ENCODE peak calls at places on chromosomes 4 and X, in six cellular contexts. B is A549; O is ovary; P is adipocyte; U is CD8-positive, alpha-beta memory T cell; D is cardiac muscle cell. F is an unnamed sample.

GRCh38 chrX:53940180-53940579 is 104.1 kb downstream of the PHF8 start:
- DNase-seq in B (no peak), O (no peak), P (no peak), U (no peak), D (no peak), F (no peak)

GRCh38 chrX:54865208-54865607 is 55.4 kb upstream of the TRO start:
- DNase-seq in B (no peak), O (no peak), P (no peak), U (no peak), D (no peak), F (no peak)

GRCh38 chr4:4574792-4575191 is 32.9 kb upstream of the STX18 start:
- DNase-seq in B (peak; percentile 48), O (peak; percentile 82), P (peak; percentile 54), U (peak; percentile 21), D (no peak), F (peak; percentile 65)

GRCh38 chrX:136497556-136498048 is at the start of gene HTATSF1:
- DNase-seq in B (no peak), O (no peak), P (no peak), U (no peak), D (peak; percentile 22), F (peak; percentile 40)

GRCh38 chr4:39285111-39285795 is 80.9 kb downstream of the RFC1 start:
- DNase-seq in B (no peak), O (no peak), P (no peak), U (no peak), D (no peak), F (no peak)

GRCh38 chr4:185473247-185473646 is 1.7 kb upstream of the CCDC110 start:
- DNase-seq in B (no peak), O (no peak), P (no peak), U (no peak), D (no peak), F (no peak)

GRCh38 chr4:142334931-142335330 is 511.2 kb downstream of the INPP4B start:
- DNase-seq in B (no peak), O (no peak), P (no peak), U (no peak), D (no peak), F (no peak)

GRCh38 chrX:9700555-9700954 is 65.1 kb downstream of the GPR143 start:
- DNase-seq in B (no peak), O (no peak), P (no peak), U (no peak), D (peak; percentile 21), F (no peak)

GRCh38 chr4:128322986-128323385 is 35.4 kb upstream of the PGRMC2 start:
- DNase-seq in B (peak; percentile 75), O (no peak), P (peak; percentile 42), U (no peak), D (no peak), F (no peak)

GRCh38 chr4:152668338-152668964 is 11.3 kb downstream of the TMEM154 start:
- DNase-seq in B (no peak), O (no peak), P (no peak), U (no peak), D (no peak), F (no peak)

GRCh38 chr4:152676052-152676854 is 3.5 kb downstream of the TMEM154 start:
- DNase-seq in B (no peak), O (no peak), P (no peak), U (no peak), D (no peak), F (no peak)

GRCh38 chr4:152674359-152674758 is 5.4 kb downstream of the TMEM154 start:
- DNase-seq in B (no peak), O (no peak), P (no peak), U (no peak), D (no peak), F (no peak)

GRCh38 chr4:152672403-152673092 is 7.2 kb downstream of the TMEM154 start:
- DNase-seq in B (no peak), O (no peak), P (no peak), U (no peak), D (no peak), F (no peak)

GRCh38 chr4:152673489-152673888 is 6.3 kb downstream of the TMEM154 start:
- DNase-seq in B (no peak), O (no peak), P (no peak), U (no peak), D (no peak), F (no peak)
- H3K9me3 ChIP-seq in B (no peaks in the 10 kb centered on the region), O (no peaks in the 10 kb centered on the region), P (no peaks in the 10 kb centered on the region), U (no peaks in the 10 kb centered on the region), D (no peaks in the 10 kb centered on the region), F (no peaks in the 10 kb centered on the region)

GRCh38 chrX:68683580-68683979 is 36.1 kb downstream of the STARD8 start:
- DNase-seq in B (no peak), O (no peak), P (no peak), U (no peak), D (no peak), F (no peak)

GRCh38 chrX:68682790-68683189 is 35.3 kb downstream of the STARD8 start:
- DNase-seq in B (no peak), O (no peak), P (no peak), U (no peak), D (no peak), F (no peak)

GRCh38 chrX:68685722-68686683 is 38.5 kb downstream of the STARD8 start:
- DNase-seq in B (peak; percentile 50), O (peak; percentile 32), P (no peak), U (no peak), D (peak; percentile 19), F (no peak)

GRCh38 chrX:68684919-68685304 is 37.4 kb downstream of the STARD8 start:
- DNase-seq in B (no peak), O (no peak), P (no peak), U (no peak), D (no peak), F (no peak)

DNA sequence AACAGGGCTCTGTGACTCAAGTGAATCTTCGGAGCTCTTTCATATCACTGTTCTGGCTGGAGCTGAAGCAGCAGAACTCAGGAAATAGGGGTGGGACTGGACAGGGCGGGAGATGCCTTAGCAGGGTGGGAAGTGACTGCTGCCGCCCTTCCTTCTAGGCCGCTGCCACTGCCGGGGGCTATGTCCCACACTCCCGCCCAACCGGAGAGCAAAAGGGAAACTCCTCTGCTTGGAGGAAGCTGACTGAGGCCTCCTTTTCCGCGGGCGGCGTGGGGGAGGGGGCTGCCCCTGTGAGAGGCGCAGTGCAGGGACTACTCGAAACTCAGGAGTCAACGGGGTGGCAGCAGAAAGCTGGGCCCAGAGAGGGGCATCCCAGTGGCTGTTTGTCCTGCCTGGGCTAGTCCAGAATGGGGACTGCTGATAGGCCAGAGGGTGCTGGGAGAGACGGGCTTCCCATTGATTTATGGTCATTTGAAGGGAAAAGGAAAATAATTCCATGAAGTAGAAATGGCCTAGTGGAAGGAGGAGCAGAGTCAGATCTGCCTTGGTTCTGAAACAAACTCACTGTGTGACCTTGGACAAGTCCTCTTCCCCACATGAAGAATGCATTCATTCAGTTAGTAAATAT is 36.9 kb downstream of the STARD8 start:
- DNase-seq in B (no peak), O (peak; percentile 21), P (no peak), U (no peak), D (no peak), F (peak; percentile 49)
- H3K4me1 ChIP-seq in B (peaks cover 7% of the 10 kb centered on the region), O (no peaks in the 10 kb centered on the region), P (peaks cover 10% of the 10 kb centered on the region), U (no peaks in the 10 kb centered on the region), D (no peaks in the 10 kb centered on the region), F (no peaks in the 10 kb centered on the region)

GRCh38 chr4:1252928-1253492 is 4.1 kb upstream of the CTBP1 start:
- DNase-seq in B (no peak), O (no peak), P (no peak), U (no peak), D (no peak), F (no peak)
- H3K9me3 ChIP-seq in B (peaks cover 58% of the 10 kb centered on the region), O (no peaks in the 10 kb centered on the region), P (peaks cover 31% of the 10 kb centered on the region), U (no peaks in the 10 kb centered on the region), D (no peaks in the 10 kb centered on the region), F (no peaks in the 10 kb centered on the region)

DNA sequence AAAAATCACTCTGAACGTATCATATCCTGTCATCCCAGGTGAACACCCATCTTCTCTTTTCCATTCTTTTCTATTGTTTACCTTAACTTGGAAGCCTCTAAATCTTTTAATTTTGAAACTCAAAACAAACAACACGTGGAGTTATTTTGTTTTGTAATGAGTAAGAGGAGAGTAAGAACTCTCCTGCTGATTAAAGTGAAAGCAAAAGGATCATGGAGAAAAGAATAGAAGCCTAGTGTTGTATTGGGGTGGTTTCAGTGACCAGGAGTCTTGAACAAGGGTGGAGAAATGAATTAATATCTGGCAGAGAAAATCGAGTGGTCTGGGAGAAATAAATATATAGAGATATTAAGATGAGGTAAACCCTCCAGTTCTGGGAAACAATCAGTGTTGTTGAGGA is 237.4 kb upstream of the UGT8 start:
- DNase-seq in B (no peak), O (no peak), P (peak; percentile 17), U (no peak), D (no peak), F (no peak)
- H3K4me1 ChIP-seq in B (no peaks in the 10 kb centered on the region), O (no peaks in the 10 kb centered on the region), P (no peaks in the 10 kb centered on the region), U (no peaks in the 10 kb centered on the region), D (peaks cover 5% of the 10 kb centered on the region), F (no peaks in the 10 kb centered on the region)

GRCh38 chr4:85029453-85029852 is 63.0 kb upstream of the WDFY3 start:
- DNase-seq in B (no peak), O (no peak), P (no peak), U (no peak), D (no peak), F (no peak)

GRCh38 chr4:85024671-85025070 is 58.2 kb upstream of the WDFY3 start:
- DNase-seq in B (no peak), O (no peak), P (no peak), U (no peak), D (no peak), F (no peak)

GRCh38 chr4:85028910-85029309 is 62.4 kb upstream of the WDFY3 start:
- DNase-seq in B (peak; percentile 7), O (no peak), P (peak; percentile 4), U (no peak), D (no peak), F (no peak)

DNA sequence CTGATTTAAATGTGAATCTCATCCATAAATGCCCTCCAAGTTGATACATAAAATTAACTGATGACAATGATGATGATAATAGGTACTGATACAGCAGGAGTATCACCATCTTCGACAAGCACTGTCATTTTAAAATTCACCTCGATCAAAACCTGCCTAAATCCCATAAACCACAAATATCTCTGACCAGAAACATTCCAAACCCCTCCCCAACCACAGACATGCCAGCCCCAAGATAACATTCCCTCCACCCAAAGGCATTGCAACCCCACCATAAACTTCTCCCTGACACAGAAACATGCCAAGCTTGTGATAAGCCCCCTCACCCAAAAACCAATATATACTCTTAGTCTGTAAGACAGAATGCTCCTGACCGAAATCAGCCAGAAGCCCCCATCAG is 63.7 kb upstream of the WDFY3 start:
- DNase-seq in B (no peak), O (no peak), P (no peak), U (no peak), D (no peak), F (no peak)
- H3K9me3 ChIP-seq in B (no peaks in the 10 kb centered on the region), O (peaks cover 2% of the 10 kb centered on the region), P (peaks cover 7% of the 10 kb centered on the region), U (no peaks in the 10 kb centered on the region), D (no peaks in the 10 kb centered on the region), F (no peaks in the 10 kb centered on the region)

DNA sequence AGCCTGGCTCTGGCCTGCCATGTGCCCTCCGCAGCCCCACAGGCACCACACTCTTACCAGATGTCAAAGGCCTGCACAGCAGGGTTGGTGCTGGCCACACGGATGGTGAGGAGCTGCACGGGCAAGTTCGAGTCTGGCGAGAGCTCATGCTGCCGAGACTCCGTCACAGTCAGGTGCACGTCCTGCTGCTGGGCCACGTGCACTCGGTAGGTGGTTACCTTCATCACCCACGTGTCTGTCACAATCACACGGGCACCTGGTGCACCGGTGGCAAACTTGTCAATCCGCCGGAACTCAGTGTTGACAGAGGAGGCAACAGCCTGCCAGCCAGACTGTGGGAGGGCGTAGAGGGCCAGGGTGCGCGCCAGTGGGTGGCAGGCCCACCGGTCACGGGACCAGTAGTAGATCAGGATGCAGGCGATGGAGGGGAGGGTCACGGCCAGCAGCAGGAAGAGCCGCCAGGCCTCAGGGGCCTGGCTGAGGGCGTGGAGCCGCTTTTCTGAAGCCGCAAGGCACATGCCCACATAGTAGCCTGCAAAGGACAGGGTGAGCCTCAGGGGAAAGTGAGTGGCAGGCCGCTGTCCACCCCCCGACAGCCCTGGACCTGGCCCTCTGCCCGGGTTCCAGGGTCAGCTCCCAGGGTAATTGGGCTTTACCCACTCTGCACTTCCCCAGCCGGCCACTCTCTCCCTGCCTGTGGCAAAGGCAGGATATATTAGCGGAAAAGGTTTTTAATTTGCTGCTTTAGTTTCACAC is 2.9 kb downstream of the TMEM129 start:
- DNase-seq in B (no peak), O (peak; percentile 34), P (no peak), U (no peak), D (no peak), F (peak; percentile 40)
- H3K4me1 ChIP-seq in B (peaks cover 31% of the 10 kb centered on the region), O (peaks cover 11% of the 10 kb centered on the region), P (peaks cover 24% of the 10 kb centered on the region), U (peaks cover 48% of the 10 kb centered on the region), D (peaks cover 11% of the 10 kb centered on the region), F (peaks cover 23% of the 10 kb centered on the region)